ENCODE peak calls at places on chromosomes 6 and 20, in five cellular contexts. E is progenitor cell of endocrine pancreas, L is neural progenitor cell, I is M059J, G is transverse colon. H is an unnamed sample.

GRCh38 chr6:158039178-158039557 is 57.5 kb downstream of the SYNJ2 start:
- DNase-seq in I (peak), L (peak), G (peak), E (no peak), H (no peak)

GRCh38 chr6:154930490-154930889 is 64.6 kb upstream of the TIAM2 start:
- DNase-seq in G (no peak), I (no peak), L (peak), E (no peak), H (no peak)

GRCh38 chr20:35284267-35284991 is at the start of gene EIF6:
- DNase-seq in I (peak), E (peak), L (peak), G (peak), H (peak)

GRCh38 chr6:140138311-140138994 is 764.0 kb upstream of the CITED2 start:
- DNase-seq in G (no peak), I (peak), L (peak), E (no peak), H (no peak)

GRCh38 chr6:113758725-113759576 is 98.2 kb upstream of the MARCKS start:
- DNase-seq in I (peak), E (no peak), L (no peak), G (no peak), H (no peak)

GRCh38 chr20:675453-676314 is at the start of gene SCRT2:
- DNase-seq in I (peak), L (peak), G (peak), E (peak), H (peak)

GRCh38 chr20:61874421-61875068 is 191.1 kb downstream of the TAF4 start:
- DNase-seq in L (peak), G (no peak), E (no peak), I (peak), H (no peak)

GRCh38 chr20:37868998-37869861 is 33.7 kb upstream of the VSTM2L start:
- DNase-seq in I (no peak), G (no peak), E (no peak), L (peak), H (no peak)

GRCh38 chr20:59701236-59701635 is 96.9 kb downstream of the PHACTR3 start:
- DNase-seq in G (no peak), E (no peak), L (no peak), I (no peak), H (no peak)

GRCh38 chr6:56169366-56169765 is 78.0 kb downstream of the COL21A1 start:
- DNase-seq in L (no peak), E (no peak), I (peak), G (no peak), H (no peak)

GRCh38 chr20:57315083-57315963 is 14.3 kb upstream of the SPO11 start:
- DNase-seq in G (no peak), E (no peak), I (no peak), L (no peak), H (no peak)

GRCh38 chr20:62969939-62970306 is 17.4 kb downstream of the SLC17A9 start:
- DNase-seq in E (no peak), L (no peak), I (no peak), G (no peak), H (no peak)

GRCh38 chr20:38888059-38888831 is 38.0 kb upstream of the FAM83D start:
- DNase-seq in E (no peak), L (no peak), I (no peak), G (no peak), H (no peak)

GRCh38 chr6:118783931-118784528 is 109.9 kb upstream of the ASF1A start:
- DNase-seq in G (no peak), L (no peak), I (no peak), E (no peak), H (no peak)

GRCh38 chr20:20459726-20460125 is 91.8 kb downstream of the INSM1 start:
- DNase-seq in I (peak), L (no peak), G (no peak), E (no peak), H (no peak)

GRCh38 chr6:34099878-34100277 is 46.0 kb downstream of the GRM4 start:
- DNase-seq in I (no peak), E (no peak), G (no peak), L (no peak), H (no peak)

H was measured in stomach.